ENCODE peak calls at places on chromosomes 11 and 22, in four cellular contexts. V is CD4-positive, CD25-positive, alpha-beta regulatory T cell; R is astrocyte of the spinal cord; Y is iPS-NIHi11. C is an unnamed sample.
A peak's percentile ranks its signal among the peaks of the same experiment; 100 is the strongest.

GRCh38 chr11:86446163-86446923 is 71.7 kb downstream of the CCDC81 start:
- DNase-seq in Y (no peak), R (no peak), V (no peak), C (no peak)

GRCh38 chr11:92384316-92384715 is 159.7 kb downstream of the FAT3 start:
- DNase-seq in Y (no peak), R (peak; percentile 69), V (no peak), C (no peak)

GRCh38 chr11:81255905-81256304 is 1477.8 kb downstream of the FAM181B start:
- DNase-seq in R (no peak), Y (no peak), V (no peak), C (no peak)

GRCh38 chr11:9752091-9752490 is 88.2 kb downstream of the SWAP70 start:
- DNase-seq in Y (no peak), R (peak; percentile 21), V (no peak), C (no peak)

GRCh38 chr11:115256326-115257197 is 247.7 kb downstream of the CADM1 start:
- DNase-seq in V (no peak), Y (peak; percentile 27), R (no peak), C (peak; percentile 42)

GRCh38 chr22:28594784-28595324 is 84.8 kb downstream of the TTC28 start:
- DNase-seq in Y (peak; percentile 39), V (no peak), R (peak; percentile 76), C (no peak)

GRCh38 chr11:73242291-73243092 is 24.4 kb downstream of the P2RY2 start:
- DNase-seq in Y (peak; percentile 78), V (peak; percentile 28), R (peak; percentile 70), C (peak; percentile 75)

GRCh38 chr11:61688368-61689163 is 8.4 kb downstream of the DAGLA start:
- DNase-seq in Y (no peak), R (no peak), V (no peak), C (no peak)

GRCh38 chr11:1113405-1114201 is 38.9 kb downstream of the MUC2 start:
- DNase-seq in Y (no peak), R (no peak), V (no peak), C (no peak)

GRCh38 chr22:17159504-17159951 is 451 bp upstream of the HDHD5 start:
- DNase-seq in V (peak; percentile 9), Y (no peak), R (peak; percentile 56), C (no peak)

GRCh38 chr11:130124096-130124495 is 35.5 kb upstream of the ST14 start:
- DNase-seq in V (no peak), Y (no peak), R (peak; percentile 78), C (no peak)

GRCh38 chr22:32788884-32789624 is 12.5 kb upstream of the TIMP3 start:
- DNase-seq in Y (no peak), R (peak; percentile 58), V (no peak), C (no peak)

GRCh38 chr11:83220279-83220678 is 26.8 kb downstream of the ANKRD42 start:
- DNase-seq in Y (no peak), V (no peak), R (no peak), C (no peak)

GRCh38 chr11:16881074-16881709 is 133.0 kb downstream of the PLEKHA7 start:
- DNase-seq in V (no peak), Y (peak; percentile 51), R (peak; percentile 72), C (no peak)

GRCh38 chr22:31947296-31947695 is 3.0 kb downstream of the YWHAH start:
- DNase-seq in Y (no peak), V (no peak), R (peak; percentile 30), C (peak; percentile 66)

GRCh38 chr11:69445131-69445470 is 36.4 kb upstream of the LINC01488 start:
- DNase-seq in R (no peak), Y (no peak), V (no peak), C (no peak)

GRCh38 chr11:18472587-18472986 is 16.9 kb downstream of the LDHAL6A start:
- DNase-seq in V (no peak), Y (no peak), R (no peak), C (no peak)

GRCh38 chr22:45684169-45684568 is 12.5 kb downstream of the ATXN10 start:
- DNase-seq in Y (no peak), V (no peak), R (peak; percentile 45), C (no peak)

GRCh38 chr11:109902764-109903436 is 190.3 kb upstream of the ZC3H12C start:
- DNase-seq in Y (no peak), V (no peak), R (no peak), C (no peak)

GRCh38 chr22:49201046-49201970 is 626.4 kb downstream of the BRD1 start:
- DNase-seq in Y (no peak), V (no peak), R (no peak), C (no peak)

GRCh38 chr11:104764718-104765045 is 133.6 kb downstream of the CASP12 start:
- DNase-seq in R (no peak), Y (no peak), V (no peak), C (no peak)

GRCh38 chr11:47233989-47234668 is 14.5 kb downstream of the ACP2 start:
- DNase-seq in V (no peak), Y (peak; percentile 29), R (peak; percentile 68), C (no peak)

C was measured in B cell.